ENCODE peak calls at places on chromosomes 7 and 10, in seven cellular contexts. One of them, this sample, is unnamed. For H3K9me3, the result is how much of the 10 kb centered on the place peaks cover.

GRCh38 chr7:155383756-155384491 is 74.0 kb upstream of the EN2 start:
- DNase-seq in Peyer's patch: no peak
- DNase-seq in CD8-positive, alpha-beta memory T cell: no peak
- DNase-seq in psoas muscle: peak
- DNase-seq in tibial nerve: no peak
- DNase-seq in neural progenitor cell: no peak
- DNase-seq in SK-N-SH: no peak
- DNase-seq in this sample: no peak

GRCh38 chr7:142385528-142386340 is 127.9 kb upstream of the PRSS58 start:
- DNase-seq in psoas muscle: peak
- DNase-seq in Peyer's patch: peak
- DNase-seq in neural progenitor cell: peak
- DNase-seq in tibial nerve: no peak
- DNase-seq in SK-N-SH: peak
- DNase-seq in CD8-positive, alpha-beta memory T cell: no peak
- DNase-seq in this sample: peak

GRCh38 chr7:108181073-108181985 is 51.2 kb upstream of the LAMB4 start:
- DNase-seq in tibial nerve: no peak
- DNase-seq in SK-N-SH: peak
- DNase-seq in neural progenitor cell: peak
- DNase-seq in CD8-positive, alpha-beta memory T cell: peak
- DNase-seq in Peyer's patch: no peak
- DNase-seq in psoas muscle: no peak
- DNase-seq in this sample: no peak

GRCh38 chr7:116216956-116217570 is 6.7 kb downstream of the TES start:
- DNase-seq in Peyer's patch: no peak
- DNase-seq in SK-N-SH: no peak
- DNase-seq in tibial nerve: no peak
- DNase-seq in psoas muscle: no peak
- DNase-seq in CD8-positive, alpha-beta memory T cell: no peak
- DNase-seq in neural progenitor cell: no peak
- DNase-seq in this sample: no peak

GRCh38 chr7:20331231-20331880 is 656 bp downstream of the ITGB8 start:
- DNase-seq in psoas muscle: peak
- DNase-seq in CD8-positive, alpha-beta memory T cell: no peak
- DNase-seq in Peyer's patch: peak
- DNase-seq in tibial nerve: peak
- DNase-seq in SK-N-SH: peak
- DNase-seq in neural progenitor cell: peak
- DNase-seq in this sample: peak

GRCh38 chr7:122572706-122573105 is 126.2 kb downstream of the RNF133 start:
- DNase-seq in SK-N-SH: no peak
- DNase-seq in tibial nerve: no peak
- DNase-seq in neural progenitor cell: no peak
- DNase-seq in CD8-positive, alpha-beta memory T cell: no peak
- DNase-seq in psoas muscle: no peak
- DNase-seq in Peyer's patch: no peak
- DNase-seq in this sample: no peak

GRCh38 chr7:132192809-132193208 is 383.5 kb downstream of the PLXNA4 start:
- DNase-seq in psoas muscle: no peak
- DNase-seq in SK-N-SH: no peak
- DNase-seq in neural progenitor cell: no peak
- DNase-seq in Peyer's patch: no peak
- DNase-seq in CD8-positive, alpha-beta memory T cell: no peak
- DNase-seq in tibial nerve: no peak
- DNase-seq in this sample: no peak

GRCh38 chr10:126854726-126855125 is 50.5 kb upstream of the DOCK1 start:
- DNase-seq in tibial nerve: no peak
- DNase-seq in psoas muscle: no peak
- DNase-seq in CD8-positive, alpha-beta memory T cell: no peak
- DNase-seq in Peyer's patch: no peak
- DNase-seq in neural progenitor cell: no peak
- DNase-seq in SK-N-SH: no peak
- DNase-seq in this sample: no peak

GRCh38 chr10:110013615-110014293 is 6.0 kb downstream of the ADD3 start:
- DNase-seq in SK-N-SH: no peak
- DNase-seq in tibial nerve: no peak
- DNase-seq in CD8-positive, alpha-beta memory T cell: no peak
- DNase-seq in neural progenitor cell: no peak
- DNase-seq in Peyer's patch: no peak
- DNase-seq in psoas muscle: no peak
- DNase-seq in this sample: no peak

GRCh38 chr7:131111-132094 is 61.0 kb upstream of the FAM20C start:
- DNase-seq in psoas muscle: no peak
- DNase-seq in neural progenitor cell: no peak
- DNase-seq in tibial nerve: no peak
- DNase-seq in Peyer's patch: peak
- DNase-seq in SK-N-SH: no peak
- DNase-seq in CD8-positive, alpha-beta memory T cell: no peak
- DNase-seq in this sample: peak

GRCh38 chr10:20694296-20694695 is 202.8 kb downstream of the NEBL start:
- DNase-seq in psoas muscle: no peak
- DNase-seq in tibial nerve: no peak
- DNase-seq in Peyer's patch: no peak
- DNase-seq in CD8-positive, alpha-beta memory T cell: no peak
- DNase-seq in neural progenitor cell: no peak
- DNase-seq in SK-N-SH: no peak
- DNase-seq in this sample: no peak

GRCh38 chr10:76333801-76334200 is 902.4 kb downstream of the LRMDA start:
- DNase-seq in tibial nerve: no peak
- DNase-seq in psoas muscle: no peak
- DNase-seq in CD8-positive, alpha-beta memory T cell: no peak
- DNase-seq in SK-N-SH: no peak
- DNase-seq in Peyer's patch: no peak
- DNase-seq in neural progenitor cell: peak
- DNase-seq in this sample: no peak

GRCh38 chr7:143126146-143126545 is 5.7 kb upstream of the PIP start:
- DNase-seq in SK-N-SH: no peak
- DNase-seq in tibial nerve: no peak
- DNase-seq in CD8-positive, alpha-beta memory T cell: no peak
- DNase-seq in neural progenitor cell: no peak
- DNase-seq in Peyer's patch: no peak
- DNase-seq in psoas muscle: no peak
- DNase-seq in this sample: no peak

GRCh38 chr10:11757452-11757819 is 15.3 kb downstream of the ECHDC3 start:
- DNase-seq in SK-N-SH: peak
- DNase-seq in Peyer's patch: no peak
- DNase-seq in CD8-positive, alpha-beta memory T cell: no peak
- DNase-seq in tibial nerve: no peak
- DNase-seq in neural progenitor cell: no peak
- DNase-seq in psoas muscle: peak
- DNase-seq in this sample: peak

GRCh38 chr10:132762267-132762666 is 23.7 kb downstream of the NKX6-2 start:
- DNase-seq in Peyer's patch: no peak
- DNase-seq in psoas muscle: no peak
- DNase-seq in neural progenitor cell: no peak
- DNase-seq in tibial nerve: no peak
- DNase-seq in SK-N-SH: no peak
- DNase-seq in CD8-positive, alpha-beta memory T cell: no peak
- DNase-seq in this sample: no peak

GRCh38 chr10:43196131-43196980 is 58.1 kb downstream of the CSGALNACT2 start:
- DNase-seq in tibial nerve: no peak
- DNase-seq in CD8-positive, alpha-beta memory T cell: no peak
- DNase-seq in psoas muscle: peak
- DNase-seq in Peyer's patch: peak
- DNase-seq in SK-N-SH: peak
- DNase-seq in neural progenitor cell: no peak
- DNase-seq in this sample: peak

GRCh38 chr7:47300472-47301021 is 281.4 kb downstream of the TNS3 start:
- DNase-seq in psoas muscle: no peak
- DNase-seq in CD8-positive, alpha-beta memory T cell: no peak
- DNase-seq in Peyer's patch: no peak
- DNase-seq in SK-N-SH: no peak
- DNase-seq in neural progenitor cell: no peak
- DNase-seq in tibial nerve: no peak
- DNase-seq in this sample: no peak

GRCh38 chr10:83108565-83109333 is 1030.6 kb upstream of the GHITM start:
- DNase-seq in SK-N-SH: no peak
- DNase-seq in tibial nerve: no peak
- DNase-seq in CD8-positive, alpha-beta memory T cell: no peak
- DNase-seq in psoas muscle: peak
- DNase-seq in neural progenitor cell: no peak
- DNase-seq in Peyer's patch: no peak
- DNase-seq in this sample: no peak
- H3K9me3 ChIP-seq in SK-N-SH: under half
- H3K9me3 ChIP-seq in tibial nerve: under half
- H3K9me3 ChIP-seq in CD8-positive, alpha-beta memory T cell: under half
- H3K9me3 ChIP-seq in psoas muscle: under half
- H3K9me3 ChIP-seq in neural progenitor cell: under half
- H3K9me3 ChIP-seq in Peyer's patch: under half
- H3K9me3 ChIP-seq in this sample: under half

GRCh38 chr10:90075995-90076394 is 374.6 kb downstream of the KIF20B start:
- DNase-seq in neural progenitor cell: no peak
- DNase-seq in psoas muscle: no peak
- DNase-seq in tibial nerve: no peak
- DNase-seq in Peyer's patch: no peak
- DNase-seq in CD8-positive, alpha-beta memory T cell: no peak
- DNase-seq in SK-N-SH: no peak
- DNase-seq in this sample: no peak
- H3K9me3 ChIP-seq in neural progenitor cell: under half
- H3K9me3 ChIP-seq in psoas muscle: under half
- H3K9me3 ChIP-seq in tibial nerve: under half
- H3K9me3 ChIP-seq in Peyer's patch: under half
- H3K9me3 ChIP-seq in CD8-positive, alpha-beta memory T cell: under half
- H3K9me3 ChIP-seq in SK-N-SH: under half
- H3K9me3 ChIP-seq in this sample: under half

GRCh38 chr10:123240776-123241175 is 86.6 kb downstream of the BUB3 start:
- DNase-seq in psoas muscle: no peak
- DNase-seq in tibial nerve: no peak
- DNase-seq in neural progenitor cell: no peak
- DNase-seq in SK-N-SH: no peak
- DNase-seq in CD8-positive, alpha-beta memory T cell: no peak
- DNase-seq in Peyer's patch: no peak
- DNase-seq in this sample: no peak
- H3K9me3 ChIP-seq in psoas muscle: under half
- H3K9me3 ChIP-seq in tibial nerve: under half
- H3K9me3 ChIP-seq in neural progenitor cell: under half
- H3K9me3 ChIP-seq in SK-N-SH: under half
- H3K9me3 ChIP-seq in CD8-positive, alpha-beta memory T cell: under half
- H3K9me3 ChIP-seq in Peyer's patch: under half
- H3K9me3 ChIP-seq in this sample: under half

GRCh38 chr7:22127835-22128527 is 182.3 kb upstream of the CDCA7L start:
- DNase-seq in tibial nerve: no peak
- DNase-seq in CD8-positive, alpha-beta memory T cell: no peak
- DNase-seq in psoas muscle: no peak
- DNase-seq in neural progenitor cell: no peak
- DNase-seq in SK-N-SH: no peak
- DNase-seq in Peyer's patch: no peak
- DNase-seq in this sample: no peak
- H3K9me3 ChIP-seq in tibial nerve: under half
- H3K9me3 ChIP-seq in CD8-positive, alpha-beta memory T cell: under half
- H3K9me3 ChIP-seq in psoas muscle: under half
- H3K9me3 ChIP-seq in neural progenitor cell: under half
- H3K9me3 ChIP-seq in SK-N-SH: under half
- H3K9me3 ChIP-seq in Peyer's patch: under half
- H3K9me3 ChIP-seq in this sample: under half

DNA sequence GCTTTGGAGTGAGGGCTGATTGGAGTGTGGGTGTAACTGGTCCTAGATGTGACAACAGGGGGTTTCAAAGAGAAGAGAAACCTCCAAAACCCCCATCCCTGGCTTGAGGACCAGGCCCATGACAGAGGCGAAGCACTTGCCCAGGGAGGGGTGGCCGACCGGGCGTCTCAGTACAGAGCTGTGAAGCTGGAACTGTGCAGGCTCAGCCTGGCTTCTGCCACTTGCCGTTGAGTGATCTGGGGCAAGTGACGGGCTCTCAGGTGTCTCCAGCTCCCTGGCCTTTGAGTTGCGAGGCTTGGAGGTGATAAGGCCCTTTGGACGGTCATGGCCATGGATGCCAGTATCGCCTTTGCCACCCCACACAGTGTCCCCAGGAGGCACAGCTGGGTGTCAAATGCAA is 531.4 kb upstream of the FOXK1 start:
- DNase-seq in SK-N-SH: no peak
- DNase-seq in Peyer's patch: no peak
- DNase-seq in neural progenitor cell: no peak
- DNase-seq in tibial nerve: no peak
- DNase-seq in psoas muscle: no peak
- DNase-seq in CD8-positive, alpha-beta memory T cell: no peak
- DNase-seq in this sample: no peak
- H3K9me3 ChIP-seq in SK-N-SH: under half
- H3K9me3 ChIP-seq in Peyer's patch: under half
- H3K9me3 ChIP-seq in neural progenitor cell: under half
- H3K9me3 ChIP-seq in tibial nerve: under half
- H3K9me3 ChIP-seq in psoas muscle: under half
- H3K9me3 ChIP-seq in CD8-positive, alpha-beta memory T cell: under half
- H3K9me3 ChIP-seq in this sample: under half